ENCODE peak calls at places on chromosomes 3 and 15, in seven cellular contexts. N is activated CD8-positive, alpha-beta memory T cell treated with anti-CD3 and anti-CD28 coated beads for 24 hours; S is H7; J is left lung; E is lower lobe of right lung; F is hepatocyte; I is SHP77. T is an unnamed sample.

GRCh38 chr3:120089089-120089488 is 5.2 kb downstream of the GSK3B start:
- DNase-seq in N (no peak), S (no peak), J (no peak), E (no peak), F (no peak), I (no peak), T (no peak)

GRCh38 chr3:62587579-62588031 is 214.3 kb upstream of the FEZF2 start:
- DNase-seq in N (no peak), S (no peak), J (no peak), E (no peak), F (peak; percentile 26), I (no peak), T (no peak)

GRCh38 chr3:51679318-51679717 is 8.3 kb downstream of the TEX264 start:
- DNase-seq in N (no peak), S (no peak), J (no peak), E (peak; percentile 16), F (no peak), I (no peak), T (no peak)

GRCh38 chr3:46711305-46711704 is 6.4 kb downstream of the PRSS50 start:
- DNase-seq in N (peak; percentile 38), S (peak; percentile 36), J (no peak), E (peak; percentile 30), F (peak; percentile 38), I (no peak), T (no peak)

GRCh38 chr3:35946121-35946856 is 307.0 kb downstream of the ARPP21 start:
- DNase-seq in N (no peak), S (peak; percentile 8), J (no peak), E (no peak), F (peak; percentile 30), I (peak; percentile 11), T (no peak)

GRCh38 chr3:2360815-2361214 is 262.1 kb downstream of the CNTN4 start:
- DNase-seq in N (no peak), S (no peak), J (no peak), E (no peak), F (no peak), I (no peak), T (no peak)

GRCh38 chr15:94305133-94305532 is 73.8 kb downstream of the MCTP2 start:
- DNase-seq in N (no peak), S (no peak), J (no peak), E (no peak), F (no peak), I (no peak), T (no peak)

GRCh38 chr15:58459562-58459961 is 27.8 kb downstream of the LIPC start:
- DNase-seq in N (no peak), S (no peak), J (no peak), E (no peak), F (no peak), I (no peak), T (no peak)

GRCh38 chr3:131047582-131047981 is 20.9 kb downstream of the NEK11 start:
- DNase-seq in N (no peak), S (no peak), J (no peak), E (no peak), F (no peak), I (no peak), T (peak; percentile 36)

GRCh38 chr3:79358327-79358726 is 409.5 kb downstream of the ROBO1 start:
- DNase-seq in N (no peak), S (no peak), J (no peak), E (no peak), F (no peak), I (no peak), T (no peak)

GRCh38 chr3:38519651-38520050 is 23.5 kb downstream of the EXOG start:
- DNase-seq in N (no peak), S (peak; percentile 57), J (no peak), E (no peak), F (no peak), I (no peak), T (no peak)

GRCh38 chr3:179266701-179267211 is 15.8 kb upstream of the KCNMB3 start:
- DNase-seq in N (no peak), S (no peak), J (no peak), E (no peak), F (no peak), I (no peak), T (no peak)

GRCh38 chr3:147298511-147298982 is 107.8 kb downstream of the ZIC4 start:
- DNase-seq in N (no peak), S (no peak), J (no peak), E (no peak), F (peak; percentile 61), I (no peak), T (no peak)

GRCh38 chr15:59158701-59159034 is 48.0 kb upstream of the LDHAL6B start:
- DNase-seq in N (no peak), S (no peak), J (peak; percentile 79), E (peak; percentile 84), F (no peak), I (peak; percentile 47), T (no peak)

GRCh38 chr15:71278989-71279756 is 163.9 kb downstream of the THSD4 start:
- DNase-seq in N (no peak), S (no peak), J (peak; percentile 39), E (peak; percentile 55), F (peak; percentile 81), I (peak; percentile 85), T (no peak)

GRCh38 chr3:103440539-103441113 is 1005.8 kb downstream of the ZPLD1 start:
- DNase-seq in N (no peak), S (peak; percentile 4), J (no peak), E (no peak), F (no peak), I (no peak), T (no peak)

GRCh38 chr15:23823508-23823907 is 136.4 kb upstream of the NDN start:
- DNase-seq in N (no peak), S (peak; percentile 67), J (no peak), E (no peak), F (no peak), I (peak; percentile 4), T (peak; percentile 65)

GRCh38 chr15:51853987-51854386 is 24.5 kb downstream of the TMOD3 start:
- DNase-seq in N (no peak), S (no peak), J (no peak), E (no peak), F (no peak), I (no peak), T (no peak)